ENCODE peak calls at places on chromosome 17, in five cellular contexts. L is heart right ventricle, T is HEK293T, V is T-helper 22 cell, E is sigmoid colon. I is an unnamed sample.

GRCh38 chr17:77400445-77400870 is 259.7 kb downstream of the SEC14L1 start:
- DNase-seq in L (peak; percentile 57), T (no peak), V (peak; percentile 53), E (no peak), I (peak; percentile 58)

GRCh38 chr17:48526986-48527741 is 3.6 kb downstream of the HOXB1 start:
- DNase-seq in L (peak; percentile 18), T (no peak), V (no peak), E (no peak), I (no peak)

GRCh38 chr17:27389542-27390140 is 66.6 kb upstream of the KSR1 start:
- DNase-seq in L (no peak), T (no peak), V (no peak), E (no peak), I (no peak)

GRCh38 chr17:14459955-14460354 is 159.1 kb downstream of the HS3ST3B1 start:
- DNase-seq in L (no peak), T (no peak), V (no peak), E (no peak), I (no peak)

GRCh38 chr17:43853546-43853945 is 6.6 kb downstream of the CD300LG start:
- DNase-seq in L (no peak), T (no peak), V (no peak), E (no peak), I (no peak)

GRCh38 chr17:78378225-78379133 is at the start of gene PGS1:
- DNase-seq in L (peak; percentile 85), T (peak; percentile 85), V (peak; percentile 60), E (peak; percentile 88), I (peak; percentile 63)

GRCh38 chr17:77528516-77529327 is 388.0 kb downstream of the SEC14L1 start:
- DNase-seq in L (peak; percentile 42), T (peak; percentile 73), V (no peak), E (peak; percentile 37), I (no peak)

GRCh38 chr17:7184091-7184488 is 4.9 kb upstream of the ASGR1 start:
- DNase-seq in L (no peak), T (no peak), V (no peak), E (no peak), I (no peak)

GRCh38 chr17:50863221-50863843 is 2.8 kb downstream of the TOB1 start:
- DNase-seq in L (no peak), T (peak; percentile 35), V (no peak), E (peak; percentile 79), I (no peak)

GRCh38 chr17:57404073-57404472 is 147.8 kb downstream of the MSI2 start:
- DNase-seq in L (no peak), T (no peak), V (no peak), E (no peak), I (no peak)

GRCh38 chr17:49819651-49820050 is 28.2 kb downstream of the TAC4 start:
- DNase-seq in L (no peak), T (no peak), V (no peak), E (no peak), I (no peak)

GRCh38 chr17:70130274-70130673 is 39.1 kb upstream of the KCNJ2 start:
- DNase-seq in L (no peak), T (no peak), V (no peak), E (no peak), I (no peak)

GRCh38 chr17:49914096-49914490 is 54.9 kb upstream of the DLX4 start:
- DNase-seq in L (no peak), T (no peak), V (no peak), E (no peak), I (no peak)

GRCh38 chr17:16419074-16419928 is 3.9 kb downstream of the TRPV2 start:
- DNase-seq in L (no peak), T (peak; percentile 52), V (peak; percentile 54), E (peak; percentile 79), I (peak; percentile 35)

GRCh38 chr17:57421393-57421717 is 165.0 kb downstream of the MSI2 start:
- DNase-seq in L (no peak), T (no peak), V (no peak), E (no peak), I (no peak)

GRCh38 chr17:71970312-71970711 is 150.5 kb upstream of the SOX9 start:
- DNase-seq in L (no peak), T (no peak), V (no peak), E (no peak), I (no peak)

I was measured in effector memory CD4-positive, alpha-beta T cell.